ENCODE peak calls at places on chromosomes 13 and 19, in nine cellular contexts. One of them, this sample, is unnamed.

GRCh38 chr13:45367358-45367757 is 26.4 kb upstream of the TPT1 start:
- DNase-seq in astrocyte of the spinal cord: peak; percentile 89
- DNase-seq in foreskin fibroblast: peak; percentile 95
- DNase-seq in cardiac fibroblast: peak; percentile 73
- DNase-seq in stimulated activated CD4-positive, alpha-beta T cell treated with anti-CD3 and anti-CD28 coated beads, TNF-alpha, amount 100 ng/mL, for 1 hour: peak; percentile 63
- DNase-seq in heart right ventricle: no peak
- DNase-seq in fibroblast of lung: peak; percentile 76
- DNase-seq in GM20000: peak; percentile 86
- DNase-seq in Peyer's patch: peak; percentile 84
- DNase-seq in this sample: no peak

GRCh38 chr19:45404557-45405434 is at the start of gene PPP1R13L:
- DNase-seq in foreskin fibroblast: peak; percentile 72
- DNase-seq in stimulated activated CD4-positive, alpha-beta T cell treated with anti-CD3 and anti-CD28 coated beads, TNF-alpha, amount 100 ng/mL, for 1 hour: peak; percentile 33
- DNase-seq in heart right ventricle: peak; percentile 89
- DNase-seq in Peyer's patch: peak; percentile 42
- DNase-seq in fibroblast of lung: peak; percentile 53
- DNase-seq in astrocyte of the spinal cord: peak; percentile 87
- DNase-seq in GM20000: peak; percentile 89
- DNase-seq in cardiac fibroblast: peak; percentile 80
- DNase-seq in this sample: peak; percentile 72

GRCh38 chr19:13834308-13834790 is 39.1 kb downstream of the ZSWIM4 start:
- DNase-seq in Peyer's patch: no peak
- DNase-seq in fibroblast of lung: no peak
- DNase-seq in foreskin fibroblast: peak; percentile 76
- DNase-seq in astrocyte of the spinal cord: peak; percentile 51
- DNase-seq in cardiac fibroblast: peak; percentile 39
- DNase-seq in GM20000: no peak
- DNase-seq in heart right ventricle: no peak
- DNase-seq in stimulated activated CD4-positive, alpha-beta T cell treated with anti-CD3 and anti-CD28 coated beads, TNF-alpha, amount 100 ng/mL, for 1 hour: no peak
- DNase-seq in this sample: no peak

GRCh38 chr19:49339364-49340068 is 4.3 kb downstream of the CD37 start:
- DNase-seq in GM20000: peak; percentile 13
- DNase-seq in foreskin fibroblast: peak; percentile 94
- DNase-seq in fibroblast of lung: peak; percentile 87
- DNase-seq in cardiac fibroblast: peak; percentile 92
- DNase-seq in astrocyte of the spinal cord: peak; percentile 89
- DNase-seq in Peyer's patch: peak; percentile 46
- DNase-seq in heart right ventricle: peak; percentile 91
- DNase-seq in stimulated activated CD4-positive, alpha-beta T cell treated with anti-CD3 and anti-CD28 coated beads, TNF-alpha, amount 100 ng/mL, for 1 hour: no peak
- DNase-seq in this sample: peak; percentile 90

GRCh38 chr13:110408286-110408685 is 101.2 kb downstream of the COL4A2 start:
- DNase-seq in foreskin fibroblast: no peak
- DNase-seq in Peyer's patch: no peak
- DNase-seq in astrocyte of the spinal cord: no peak
- DNase-seq in fibroblast of lung: no peak
- DNase-seq in GM20000: no peak
- DNase-seq in heart right ventricle: no peak
- DNase-seq in cardiac fibroblast: no peak
- DNase-seq in stimulated activated CD4-positive, alpha-beta T cell treated with anti-CD3 and anti-CD28 coated beads, TNF-alpha, amount 100 ng/mL, for 1 hour: no peak
- DNase-seq in this sample: no peak

GRCh38 chr19:54391589-54392061 is 23.6 kb upstream of the TTYH1 start:
- DNase-seq in foreskin fibroblast: peak; percentile 24
- DNase-seq in stimulated activated CD4-positive, alpha-beta T cell treated with anti-CD3 and anti-CD28 coated beads, TNF-alpha, amount 100 ng/mL, for 1 hour: no peak
- DNase-seq in cardiac fibroblast: no peak
- DNase-seq in heart right ventricle: no peak
- DNase-seq in astrocyte of the spinal cord: no peak
- DNase-seq in Peyer's patch: no peak
- DNase-seq in fibroblast of lung: no peak
- DNase-seq in GM20000: no peak
- DNase-seq in this sample: no peak

GRCh38 chr13:59305896-59306295 is 857.8 kb downstream of the DIAPH3 start:
- DNase-seq in astrocyte of the spinal cord: no peak
- DNase-seq in foreskin fibroblast: no peak
- DNase-seq in fibroblast of lung: no peak
- DNase-seq in GM20000: no peak
- DNase-seq in cardiac fibroblast: no peak
- DNase-seq in heart right ventricle: no peak
- DNase-seq in Peyer's patch: no peak
- DNase-seq in stimulated activated CD4-positive, alpha-beta T cell treated with anti-CD3 and anti-CD28 coated beads, TNF-alpha, amount 100 ng/mL, for 1 hour: no peak
- DNase-seq in this sample: no peak

GRCh38 chr13:44300895-44301638 is 72.6 kb upstream of the SERP2 start:
- DNase-seq in foreskin fibroblast: peak; percentile 82
- DNase-seq in GM20000: peak; percentile 38
- DNase-seq in fibroblast of lung: peak; percentile 76
- DNase-seq in stimulated activated CD4-positive, alpha-beta T cell treated with anti-CD3 and anti-CD28 coated beads, TNF-alpha, amount 100 ng/mL, for 1 hour: no peak
- DNase-seq in heart right ventricle: peak; percentile 74
- DNase-seq in astrocyte of the spinal cord: peak; percentile 89
- DNase-seq in cardiac fibroblast: peak; percentile 83
- DNase-seq in Peyer's patch: no peak
- DNase-seq in this sample: no peak

GRCh38 chr19:1401138-1401888 is at the start of gene GAMT:
- DNase-seq in foreskin fibroblast: peak; percentile 77
- DNase-seq in astrocyte of the spinal cord: no peak
- DNase-seq in fibroblast of lung: no peak
- DNase-seq in cardiac fibroblast: peak; percentile 41
- DNase-seq in GM20000: peak; percentile 95
- DNase-seq in stimulated activated CD4-positive, alpha-beta T cell treated with anti-CD3 and anti-CD28 coated beads, TNF-alpha, amount 100 ng/mL, for 1 hour: peak; percentile 47
- DNase-seq in Peyer's patch: peak; percentile 67
- DNase-seq in heart right ventricle: no peak
- DNase-seq in this sample: no peak

GRCh38 chr19:47275866-47276461 is 1.3 kb downstream of the INAFM1 start:
- DNase-seq in cardiac fibroblast: peak; percentile 64
- DNase-seq in astrocyte of the spinal cord: peak; percentile 56
- DNase-seq in heart right ventricle: peak; percentile 69
- DNase-seq in fibroblast of lung: peak; percentile 42
- DNase-seq in stimulated activated CD4-positive, alpha-beta T cell treated with anti-CD3 and anti-CD28 coated beads, TNF-alpha, amount 100 ng/mL, for 1 hour: no peak
- DNase-seq in GM20000: no peak
- DNase-seq in foreskin fibroblast: peak; percentile 58
- DNase-seq in Peyer's patch: no peak
- DNase-seq in this sample: no peak

GRCh38 chr19:7069904-7070226 is 362 bp downstream of the ZNF557 start:
- DNase-seq in cardiac fibroblast: peak; percentile 9
- DNase-seq in heart right ventricle: no peak
- DNase-seq in stimulated activated CD4-positive, alpha-beta T cell treated with anti-CD3 and anti-CD28 coated beads, TNF-alpha, amount 100 ng/mL, for 1 hour: no peak
- DNase-seq in astrocyte of the spinal cord: no peak
- DNase-seq in Peyer's patch: no peak
- DNase-seq in fibroblast of lung: no peak
- DNase-seq in foreskin fibroblast: peak; percentile 35
- DNase-seq in GM20000: no peak
- DNase-seq in this sample: no peak

GRCh38 chr13:82248713-82249112 is 1633.6 kb downstream of the SLITRK1 start:
- DNase-seq in heart right ventricle: no peak
- DNase-seq in stimulated activated CD4-positive, alpha-beta T cell treated with anti-CD3 and anti-CD28 coated beads, TNF-alpha, amount 100 ng/mL, for 1 hour: no peak
- DNase-seq in cardiac fibroblast: no peak
- DNase-seq in GM20000: no peak
- DNase-seq in foreskin fibroblast: no peak
- DNase-seq in Peyer's patch: no peak
- DNase-seq in astrocyte of the spinal cord: no peak
- DNase-seq in fibroblast of lung: no peak
- DNase-seq in this sample: no peak

GRCh38 chr19:23561341-23561740 is 125.7 kb downstream of the ZNF675 start:
- DNase-seq in stimulated activated CD4-positive, alpha-beta T cell treated with anti-CD3 and anti-CD28 coated beads, TNF-alpha, amount 100 ng/mL, for 1 hour: no peak
- DNase-seq in foreskin fibroblast: peak; percentile 0
- DNase-seq in Peyer's patch: no peak
- DNase-seq in cardiac fibroblast: no peak
- DNase-seq in fibroblast of lung: no peak
- DNase-seq in GM20000: no peak
- DNase-seq in heart right ventricle: no peak
- DNase-seq in astrocyte of the spinal cord: no peak
- DNase-seq in this sample: no peak

GRCh38 chr13:112709825-112710783 is 20.3 kb downstream of the ATP11A start:
- DNase-seq in Peyer's patch: no peak
- DNase-seq in cardiac fibroblast: no peak
- DNase-seq in heart right ventricle: no peak
- DNase-seq in foreskin fibroblast: no peak
- DNase-seq in fibroblast of lung: no peak
- DNase-seq in astrocyte of the spinal cord: no peak
- DNase-seq in GM20000: no peak
- DNase-seq in stimulated activated CD4-positive, alpha-beta T cell treated with anti-CD3 and anti-CD28 coated beads, TNF-alpha, amount 100 ng/mL, for 1 hour: no peak
- DNase-seq in this sample: no peak

GRCh38 chr13:36997716-36998427 is 1.3 kb downstream of the ALG5 start:
- DNase-seq in heart right ventricle: no peak
- DNase-seq in cardiac fibroblast: no peak
- DNase-seq in stimulated activated CD4-positive, alpha-beta T cell treated with anti-CD3 and anti-CD28 coated beads, TNF-alpha, amount 100 ng/mL, for 1 hour: no peak
- DNase-seq in foreskin fibroblast: peak; percentile 23
- DNase-seq in GM20000: peak; percentile 4
- DNase-seq in Peyer's patch: no peak
- DNase-seq in astrocyte of the spinal cord: no peak
- DNase-seq in fibroblast of lung: no peak
- DNase-seq in this sample: no peak

GRCh38 chr19:49403404-49404187 is 15.5 kb downstream of the KASH5 start:
- DNase-seq in Peyer's patch: no peak
- DNase-seq in astrocyte of the spinal cord: peak; percentile 80
- DNase-seq in foreskin fibroblast: no peak
- DNase-seq in GM20000: no peak
- DNase-seq in cardiac fibroblast: no peak
- DNase-seq in stimulated activated CD4-positive, alpha-beta T cell treated with anti-CD3 and anti-CD28 coated beads, TNF-alpha, amount 100 ng/mL, for 1 hour: no peak
- DNase-seq in fibroblast of lung: no peak
- DNase-seq in heart right ventricle: no peak
- DNase-seq in this sample: no peak

GRCh38 chr19:42497492-42498226 is 30.6 kb downstream of the CEACAM1 start:
- DNase-seq in fibroblast of lung: no peak
- DNase-seq in foreskin fibroblast: no peak
- DNase-seq in astrocyte of the spinal cord: no peak
- DNase-seq in heart right ventricle: no peak
- DNase-seq in GM20000: peak; percentile 42
- DNase-seq in cardiac fibroblast: no peak
- DNase-seq in Peyer's patch: no peak
- DNase-seq in stimulated activated CD4-positive, alpha-beta T cell treated with anti-CD3 and anti-CD28 coated beads, TNF-alpha, amount 100 ng/mL, for 1 hour: no peak
- DNase-seq in this sample: no peak

GRCh38 chr13:43687038-43687437 is 99.7 kb downstream of the ENOX1 start:
- DNase-seq in stimulated activated CD4-positive, alpha-beta T cell treated with anti-CD3 and anti-CD28 coated beads, TNF-alpha, amount 100 ng/mL, for 1 hour: no peak
- DNase-seq in foreskin fibroblast: no peak
- DNase-seq in Peyer's patch: no peak
- DNase-seq in fibroblast of lung: no peak
- DNase-seq in GM20000: no peak
- DNase-seq in astrocyte of the spinal cord: no peak
- DNase-seq in heart right ventricle: no peak
- DNase-seq in cardiac fibroblast: no peak
- DNase-seq in this sample: no peak

GRCh38 chr13:98370806-98371553 is 193.9 kb upstream of the RNF113B start:
- DNase-seq in Peyer's patch: no peak
- DNase-seq in fibroblast of lung: peak; percentile 92
- DNase-seq in cardiac fibroblast: peak; percentile 88
- DNase-seq in foreskin fibroblast: peak; percentile 91
- DNase-seq in astrocyte of the spinal cord: peak; percentile 79
- DNase-seq in stimulated activated CD4-positive, alpha-beta T cell treated with anti-CD3 and anti-CD28 coated beads, TNF-alpha, amount 100 ng/mL, for 1 hour: no peak
- DNase-seq in GM20000: no peak
- DNase-seq in heart right ventricle: peak; percentile 46
- DNase-seq in this sample: no peak

GRCh38 chr13:29532136-29532535 is 63.4 kb downstream of the SLC7A1 start:
- DNase-seq in Peyer's patch: no peak
- DNase-seq in foreskin fibroblast: no peak
- DNase-seq in stimulated activated CD4-positive, alpha-beta T cell treated with anti-CD3 and anti-CD28 coated beads, TNF-alpha, amount 100 ng/mL, for 1 hour: no peak
- DNase-seq in heart right ventricle: no peak
- DNase-seq in GM20000: no peak
- DNase-seq in cardiac fibroblast: no peak
- DNase-seq in astrocyte of the spinal cord: no peak
- DNase-seq in fibroblast of lung: no peak
- DNase-seq in this sample: no peak

GRCh38 chr19:18294467-18294864 is 13.0 kb upstream of the JUND start:
- DNase-seq in stimulated activated CD4-positive, alpha-beta T cell treated with anti-CD3 and anti-CD28 coated beads, TNF-alpha, amount 100 ng/mL, for 1 hour: peak; percentile 78
- DNase-seq in heart right ventricle: no peak
- DNase-seq in cardiac fibroblast: no peak
- DNase-seq in Peyer's patch: peak; percentile 86
- DNase-seq in GM20000: no peak
- DNase-seq in fibroblast of lung: no peak
- DNase-seq in foreskin fibroblast: peak; percentile 59
- DNase-seq in astrocyte of the spinal cord: no peak
- DNase-seq in this sample: no peak

GRCh38 chr13:110103026-110103425 is 203.9 kb downstream of the COL4A1 start:
- DNase-seq in Peyer's patch: no peak
- DNase-seq in GM20000: no peak
- DNase-seq in astrocyte of the spinal cord: no peak
- DNase-seq in fibroblast of lung: no peak
- DNase-seq in cardiac fibroblast: no peak
- DNase-seq in foreskin fibroblast: no peak
- DNase-seq in heart right ventricle: no peak
- DNase-seq in stimulated activated CD4-positive, alpha-beta T cell treated with anti-CD3 and anti-CD28 coated beads, TNF-alpha, amount 100 ng/mL, for 1 hour: no peak
- DNase-seq in this sample: no peak

GRCh38 chr19:47145639-47146486 is 15.2 kb downstream of the SAE1 start:
- DNase-seq in heart right ventricle: no peak
- DNase-seq in Peyer's patch: no peak
- DNase-seq in astrocyte of the spinal cord: no peak
- DNase-seq in cardiac fibroblast: no peak
- DNase-seq in GM20000: no peak
- DNase-seq in foreskin fibroblast: no peak
- DNase-seq in fibroblast of lung: no peak
- DNase-seq in stimulated activated CD4-positive, alpha-beta T cell treated with anti-CD3 and anti-CD28 coated beads, TNF-alpha, amount 100 ng/mL, for 1 hour: no peak
- DNase-seq in this sample: no peak

GRCh38 chr19:1001538-1002166 is 1.4 kb downstream of the GRIN3B start:
- DNase-seq in GM20000: peak; percentile 93
- DNase-seq in Peyer's patch: peak; percentile 52
- DNase-seq in cardiac fibroblast: peak; percentile 38
- DNase-seq in foreskin fibroblast: peak; percentile 67
- DNase-seq in fibroblast of lung: no peak
- DNase-seq in heart right ventricle: no peak
- DNase-seq in astrocyte of the spinal cord: no peak
- DNase-seq in stimulated activated CD4-positive, alpha-beta T cell treated with anti-CD3 and anti-CD28 coated beads, TNF-alpha, amount 100 ng/mL, for 1 hour: peak; percentile 74
- DNase-seq in this sample: no peak

GRCh38 chr13:47005761-47006414 is 109.0 kb upstream of the HTR2A start:
- DNase-seq in heart right ventricle: no peak
- DNase-seq in stimulated activated CD4-positive, alpha-beta T cell treated with anti-CD3 and anti-CD28 coated beads, TNF-alpha, amount 100 ng/mL, for 1 hour: no peak
- DNase-seq in cardiac fibroblast: no peak
- DNase-seq in GM20000: no peak
- DNase-seq in astrocyte of the spinal cord: peak; percentile 14
- DNase-seq in Peyer's patch: no peak
- DNase-seq in fibroblast of lung: no peak
- DNase-seq in foreskin fibroblast: no peak
- DNase-seq in this sample: no peak

GRCh38 chr13:90999401-90999800 is 348.1 kb upstream of the MIR17HG start:
- DNase-seq in stimulated activated CD4-positive, alpha-beta T cell treated with anti-CD3 and anti-CD28 coated beads, TNF-alpha, amount 100 ng/mL, for 1 hour: no peak
- DNase-seq in heart right ventricle: no peak
- DNase-seq in astrocyte of the spinal cord: no peak
- DNase-seq in GM20000: no peak
- DNase-seq in foreskin fibroblast: no peak
- DNase-seq in Peyer's patch: no peak
- DNase-seq in fibroblast of lung: no peak
- DNase-seq in cardiac fibroblast: no peak
- DNase-seq in this sample: no peak

GRCh38 chr19:45763691-45764294 is 5.3 kb downstream of the SIX5 start:
- DNase-seq in cardiac fibroblast: no peak
- DNase-seq in foreskin fibroblast: no peak
- DNase-seq in fibroblast of lung: no peak
- DNase-seq in astrocyte of the spinal cord: no peak
- DNase-seq in stimulated activated CD4-positive, alpha-beta T cell treated with anti-CD3 and anti-CD28 coated beads, TNF-alpha, amount 100 ng/mL, for 1 hour: no peak
- DNase-seq in heart right ventricle: no peak
- DNase-seq in Peyer's patch: no peak
- DNase-seq in GM20000: no peak
- DNase-seq in this sample: no peak

GRCh38 chr13:42660367-42660965 is 86.5 kb downstream of the TNFSF11 start:
- DNase-seq in GM20000: no peak
- DNase-seq in heart right ventricle: no peak
- DNase-seq in stimulated activated CD4-positive, alpha-beta T cell treated with anti-CD3 and anti-CD28 coated beads, TNF-alpha, amount 100 ng/mL, for 1 hour: no peak
- DNase-seq in foreskin fibroblast: peak; percentile 52
- DNase-seq in astrocyte of the spinal cord: peak; percentile 30
- DNase-seq in cardiac fibroblast: peak; percentile 54
- DNase-seq in Peyer's patch: no peak
- DNase-seq in fibroblast of lung: peak; percentile 52
- DNase-seq in this sample: no peak

GRCh38 chr13:64371045-64371444 is 2859.1 kb downstream of the PCDH9 start:
- DNase-seq in Peyer's patch: no peak
- DNase-seq in cardiac fibroblast: no peak
- DNase-seq in heart right ventricle: no peak
- DNase-seq in fibroblast of lung: no peak
- DNase-seq in foreskin fibroblast: peak; percentile 17
- DNase-seq in GM20000: no peak
- DNase-seq in astrocyte of the spinal cord: peak; percentile 3
- DNase-seq in stimulated activated CD4-positive, alpha-beta T cell treated with anti-CD3 and anti-CD28 coated beads, TNF-alpha, amount 100 ng/mL, for 1 hour: no peak
- DNase-seq in this sample: no peak

GRCh38 chr13:61927648-61928047 is 512.0 kb upstream of the PCDH20 start:
- DNase-seq in foreskin fibroblast: no peak
- DNase-seq in GM20000: no peak
- DNase-seq in astrocyte of the spinal cord: no peak
- DNase-seq in Peyer's patch: no peak
- DNase-seq in fibroblast of lung: no peak
- DNase-seq in stimulated activated CD4-positive, alpha-beta T cell treated with anti-CD3 and anti-CD28 coated beads, TNF-alpha, amount 100 ng/mL, for 1 hour: no peak
- DNase-seq in heart right ventricle: no peak
- DNase-seq in cardiac fibroblast: no peak
- DNase-seq in this sample: no peak

GRCh38 chr13:114282143-114282685 is 813 bp downstream of the UPF3A start:
- DNase-seq in astrocyte of the spinal cord: peak; percentile 81
- DNase-seq in cardiac fibroblast: peak; percentile 79
- DNase-seq in Peyer's patch: peak; percentile 27
- DNase-seq in GM20000: peak; percentile 85
- DNase-seq in fibroblast of lung: peak; percentile 73
- DNase-seq in foreskin fibroblast: peak; percentile 53
- DNase-seq in heart right ventricle: peak; percentile 39
- DNase-seq in stimulated activated CD4-positive, alpha-beta T cell treated with anti-CD3 and anti-CD28 coated beads, TNF-alpha, amount 100 ng/mL, for 1 hour: peak; percentile 17
- DNase-seq in this sample: peak; percentile 9